ENCODE peak calls at places on chromosomes 5 and 9, in eight cellular contexts. One of them, this sample, is unnamed.
A peak's percentile ranks its signal among the peaks of the same experiment; 100 is the strongest.

GRCh38 chr5:125180222-125180621 is 433.8 kb upstream of the ZNF608 start:
- DNase-seq in transverse colon: no peak
- DNase-seq in A549: no peak
- DNase-seq in SK-N-SH: no peak
- DNase-seq in stomach: no peak
- DNase-seq in ovary: no peak
- DNase-seq in sigmoid colon: no peak
- DNase-seq in suprapubic skin: no peak
- DNase-seq in this sample: no peak

GRCh38 chr9:34999576-34999975 is 10.0 kb downstream of the DNAJB5 start:
- DNase-seq in sigmoid colon: no peak
- DNase-seq in ovary: no peak
- DNase-seq in transverse colon: no peak
- DNase-seq in stomach: no peak
- DNase-seq in suprapubic skin: no peak
- DNase-seq in SK-N-SH: no peak
- DNase-seq in A549: no peak
- DNase-seq in this sample: peak; percentile 78

GRCh38 chr5:122673343-122673742 is 101.5 kb upstream of the SNX2 start:
- DNase-seq in SK-N-SH: no peak
- DNase-seq in stomach: no peak
- DNase-seq in sigmoid colon: no peak
- DNase-seq in A549: no peak
- DNase-seq in transverse colon: no peak
- DNase-seq in suprapubic skin: no peak
- DNase-seq in ovary: peak; percentile 83
- DNase-seq in this sample: no peak

GRCh38 chr9:128702949-128703615 is 779 bp downstream of the PKN3 start:
- DNase-seq in A549: peak; percentile 60
- DNase-seq in transverse colon: no peak
- DNase-seq in suprapubic skin: peak; percentile 79
- DNase-seq in sigmoid colon: peak; percentile 71
- DNase-seq in ovary: peak; percentile 64
- DNase-seq in SK-N-SH: peak; percentile 79
- DNase-seq in stomach: no peak
- DNase-seq in this sample: no peak

GRCh38 chr9:128912270-128912853 is 8.4 kb upstream of the PHYHD1 start:
- DNase-seq in suprapubic skin: no peak
- DNase-seq in SK-N-SH: no peak
- DNase-seq in stomach: no peak
- DNase-seq in ovary: no peak
- DNase-seq in transverse colon: no peak
- DNase-seq in A549: peak; percentile 97
- DNase-seq in sigmoid colon: no peak
- DNase-seq in this sample: no peak

GRCh38 chr5:115816226-115817042 is at the start of gene CDO1:
- DNase-seq in suprapubic skin: peak; percentile 70
- DNase-seq in SK-N-SH: peak; percentile 85
- DNase-seq in sigmoid colon: peak; percentile 71
- DNase-seq in stomach: no peak
- DNase-seq in transverse colon: peak; percentile 8
- DNase-seq in A549: no peak
- DNase-seq in ovary: peak; percentile 77
- DNase-seq in this sample: no peak

GRCh38 chr9:90995516-90995915 is 193.9 kb downstream of the SYK start:
- DNase-seq in suprapubic skin: no peak
- DNase-seq in SK-N-SH: no peak
- DNase-seq in stomach: no peak
- DNase-seq in sigmoid colon: no peak
- DNase-seq in A549: no peak
- DNase-seq in transverse colon: no peak
- DNase-seq in ovary: no peak
- DNase-seq in this sample: no peak

GRCh38 chr5:113070901-113071300 is 94.3 kb downstream of the DCP2 start:
- DNase-seq in suprapubic skin: no peak
- DNase-seq in sigmoid colon: no peak
- DNase-seq in SK-N-SH: no peak
- DNase-seq in A549: no peak
- DNase-seq in stomach: no peak
- DNase-seq in transverse colon: no peak
- DNase-seq in ovary: no peak
- DNase-seq in this sample: no peak

GRCh38 chr5:55222819-55223124 is 4.3 kb downstream of the MCIDAS start:
- DNase-seq in stomach: no peak
- DNase-seq in A549: no peak
- DNase-seq in sigmoid colon: no peak
- DNase-seq in ovary: no peak
- DNase-seq in SK-N-SH: no peak
- DNase-seq in suprapubic skin: no peak
- DNase-seq in transverse colon: no peak
- DNase-seq in this sample: peak; percentile 10

GRCh38 chr9:98596486-98596885 is 112.2 kb downstream of the GABBR2 start:
- DNase-seq in stomach: no peak
- DNase-seq in transverse colon: no peak
- DNase-seq in A549: no peak
- DNase-seq in suprapubic skin: no peak
- DNase-seq in SK-N-SH: no peak
- DNase-seq in ovary: no peak
- DNase-seq in sigmoid colon: no peak
- DNase-seq in this sample: no peak

GRCh38 chr9:111966324-111966723 is 69.7 kb downstream of the UGCG start:
- DNase-seq in stomach: no peak
- DNase-seq in SK-N-SH: no peak
- DNase-seq in ovary: no peak
- DNase-seq in transverse colon: no peak
- DNase-seq in A549: no peak
- DNase-seq in suprapubic skin: no peak
- DNase-seq in sigmoid colon: no peak
- DNase-seq in this sample: no peak

GRCh38 chr9:127277099-127277498 is 12.5 kb downstream of the GARNL3 start:
- DNase-seq in stomach: no peak
- DNase-seq in SK-N-SH: no peak
- DNase-seq in sigmoid colon: no peak
- DNase-seq in ovary: no peak
- DNase-seq in suprapubic skin: no peak
- DNase-seq in A549: no peak
- DNase-seq in transverse colon: no peak
- DNase-seq in this sample: no peak

GRCh38 chr9:134231330-134231745 is 67.0 kb upstream of the RNU6ATAC start:
- DNase-seq in sigmoid colon: peak; percentile 85
- DNase-seq in stomach: no peak
- DNase-seq in SK-N-SH: no peak
- DNase-seq in transverse colon: peak; percentile 20
- DNase-seq in ovary: peak; percentile 77
- DNase-seq in suprapubic skin: no peak
- DNase-seq in A549: no peak
- DNase-seq in this sample: no peak

GRCh38 chr5:136162001-136162400 is 29.4 kb downstream of the SMAD5 start:
- DNase-seq in transverse colon: no peak
- DNase-seq in SK-N-SH: no peak
- DNase-seq in stomach: no peak
- DNase-seq in sigmoid colon: no peak
- DNase-seq in ovary: no peak
- DNase-seq in suprapubic skin: no peak
- DNase-seq in A549: no peak
- DNase-seq in this sample: no peak

GRCh38 chr9:116157436-116158138 is 4.0 kb downstream of the PAPPA start:
- DNase-seq in transverse colon: no peak
- DNase-seq in sigmoid colon: peak; percentile 58
- DNase-seq in A549: peak; percentile 65
- DNase-seq in stomach: no peak
- DNase-seq in ovary: peak; percentile 35
- DNase-seq in suprapubic skin: no peak
- DNase-seq in SK-N-SH: no peak
- DNase-seq in this sample: no peak

GRCh38 chr5:15009420-15009819 is 137.8 kb upstream of the ANKH start:
- DNase-seq in sigmoid colon: no peak
- DNase-seq in SK-N-SH: peak; percentile 25
- DNase-seq in ovary: no peak
- DNase-seq in suprapubic skin: no peak
- DNase-seq in A549: peak; percentile 60
- DNase-seq in stomach: no peak
- DNase-seq in transverse colon: no peak
- DNase-seq in this sample: no peak

GRCh38 chr5:172860520-172861443 is 26.7 kb downstream of the ERGIC1 start:
- DNase-seq in sigmoid colon: peak; percentile 97
- DNase-seq in A549: no peak
- DNase-seq in SK-N-SH: no peak
- DNase-seq in transverse colon: peak; percentile 62
- DNase-seq in ovary: peak; percentile 93
- DNase-seq in stomach: peak; percentile 91
- DNase-seq in suprapubic skin: peak; percentile 90
- DNase-seq in this sample: peak; percentile 98

GRCh38 chr5:159385529-159385928 is 55.2 kb upstream of the IL12B start:
- DNase-seq in transverse colon: no peak
- DNase-seq in sigmoid colon: no peak
- DNase-seq in SK-N-SH: no peak
- DNase-seq in stomach: no peak
- DNase-seq in suprapubic skin: no peak
- DNase-seq in ovary: no peak
- DNase-seq in A549: no peak
- DNase-seq in this sample: no peak
- H3K9me3 ChIP-seq in transverse colon: peaks cover 9% of the 10 kb centered on the region
- H3K9me3 ChIP-seq in sigmoid colon: no peaks in the 10 kb centered on the region
- H3K9me3 ChIP-seq in SK-N-SH: peaks cover 5% of the 10 kb centered on the region
- H3K9me3 ChIP-seq in stomach: peaks cover 37% of the 10 kb centered on the region
- H3K9me3 ChIP-seq in suprapubic skin: peaks cover 9% of the 10 kb centered on the region
- H3K9me3 ChIP-seq in ovary: no peaks in the 10 kb centered on the region
- H3K9me3 ChIP-seq in A549: peaks cover 37% of the 10 kb centered on the region
- H3K9me3 ChIP-seq in this sample: peaks cover 24% of the 10 kb centered on the region

DNA sequence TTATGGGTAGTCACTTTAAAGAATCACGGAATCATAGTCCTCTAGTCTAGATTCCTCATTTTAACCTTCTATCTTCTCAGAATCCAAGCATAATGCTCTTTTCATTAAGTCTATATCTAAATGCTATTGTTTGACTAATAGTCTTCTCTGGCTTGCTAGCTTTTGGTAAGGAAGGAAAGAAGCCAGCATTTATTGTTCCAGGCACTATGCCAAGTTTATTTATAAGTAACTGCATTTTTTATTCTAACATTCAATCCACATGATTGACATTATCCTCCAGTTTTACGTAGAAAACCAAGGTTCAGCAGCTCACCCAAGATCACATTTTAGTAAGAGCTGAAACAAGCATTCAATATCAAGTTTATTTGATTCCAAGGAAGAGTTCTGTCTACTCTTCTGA is 254.2 kb downstream of the SAXO1 start:
- DNase-seq in sigmoid colon: no peak
- DNase-seq in ovary: no peak
- DNase-seq in transverse colon: no peak
- DNase-seq in suprapubic skin: no peak
- DNase-seq in SK-N-SH: no peak
- DNase-seq in stomach: no peak
- DNase-seq in A549: no peak
- DNase-seq in this sample: no peak
- TF ChIP-seq EP300 in sigmoid colon: no peak
- TF ChIP-seq EP300 in ovary: no peak
- TF ChIP-seq EP300 in transverse colon: no peak
- TF ChIP-seq EP300 in suprapubic skin: no peak
- TF ChIP-seq EP300 in SK-N-SH: no peak
- TF ChIP-seq EP300 in stomach: no peak
- TF ChIP-seq EP300 in A549: no peak
- TF ChIP-seq EP300 in this sample: no peak

GRCh38 chr5:1208221-1208742 is 6.9 kb downstream of the SLC6A19 start:
- DNase-seq in suprapubic skin: no peak
- DNase-seq in SK-N-SH: no peak
- DNase-seq in stomach: no peak
- DNase-seq in sigmoid colon: no peak
- DNase-seq in A549: no peak
- DNase-seq in transverse colon: no peak
- DNase-seq in ovary: no peak
- DNase-seq in this sample: no peak

GRCh38 chr5:1204693-1205242 is 3.4 kb downstream of the SLC6A19 start:
- DNase-seq in A549: peak; percentile 28
- DNase-seq in transverse colon: no peak
- DNase-seq in suprapubic skin: no peak
- DNase-seq in ovary: peak; percentile 54
- DNase-seq in sigmoid colon: no peak
- DNase-seq in SK-N-SH: peak; percentile 76
- DNase-seq in stomach: no peak
- DNase-seq in this sample: no peak

GRCh38 chr5:1205255-1206180 is 4.1 kb downstream of the SLC6A19 start:
- DNase-seq in stomach: no peak
- DNase-seq in SK-N-SH: no peak
- DNase-seq in transverse colon: no peak
- DNase-seq in suprapubic skin: no peak
- DNase-seq in A549: no peak
- DNase-seq in ovary: no peak
- DNase-seq in sigmoid colon: no peak
- DNase-seq in this sample: no peak

GRCh38 chr5:1207555-1207954 is 6.2 kb downstream of the SLC6A19 start:
- DNase-seq in SK-N-SH: no peak
- DNase-seq in sigmoid colon: no peak
- DNase-seq in ovary: no peak
- DNase-seq in stomach: no peak
- DNase-seq in A549: no peak
- DNase-seq in transverse colon: no peak
- DNase-seq in suprapubic skin: no peak
- DNase-seq in this sample: no peak

DNA sequence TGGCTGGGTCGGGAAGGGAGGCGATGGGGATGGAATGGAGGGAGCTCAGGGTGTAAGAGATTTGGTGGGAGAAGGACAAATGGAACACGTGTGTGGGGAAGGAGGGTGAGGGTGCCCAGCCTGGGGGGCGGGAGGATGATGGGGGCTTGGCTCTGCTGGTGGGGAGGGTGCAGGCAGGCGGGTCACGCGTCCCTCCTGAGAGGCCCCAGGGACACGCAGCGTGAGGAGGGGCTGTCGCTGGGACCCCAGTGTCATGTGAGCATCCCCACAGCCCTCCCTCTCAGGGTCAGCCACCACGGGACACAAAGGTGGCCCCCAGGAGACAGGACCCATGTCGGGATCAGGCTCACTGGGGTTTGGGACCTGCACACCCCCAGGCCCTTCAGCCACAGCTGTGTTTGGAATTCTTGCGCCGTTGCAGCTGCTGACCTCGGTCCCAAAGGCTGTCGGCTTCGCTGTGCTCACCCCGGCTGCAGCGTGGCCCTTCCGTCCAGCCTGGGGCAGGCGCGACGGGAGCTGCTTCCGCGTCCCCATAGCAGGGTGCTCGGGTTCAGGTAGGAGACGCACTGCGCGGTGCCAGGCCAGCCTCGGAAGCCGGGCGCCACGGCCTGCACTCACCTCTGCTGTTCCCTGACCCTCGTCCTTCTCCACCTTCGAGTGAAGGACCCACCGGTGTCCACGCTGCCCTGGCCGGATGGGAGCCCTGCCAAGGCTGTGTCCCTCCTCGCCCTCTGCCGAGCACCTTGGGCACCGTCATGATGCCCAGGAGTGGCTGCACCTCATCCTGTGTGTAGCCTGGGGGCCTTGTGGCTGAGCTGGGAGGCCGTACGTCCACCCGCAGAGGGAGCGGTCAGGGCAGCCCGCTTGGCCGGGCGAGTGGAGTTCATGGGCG is 5.4 kb downstream of the SLC6A19 start:
- DNase-seq in A549: no peak
- DNase-seq in ovary: no peak
- DNase-seq in sigmoid colon: no peak
- DNase-seq in transverse colon: no peak
- DNase-seq in SK-N-SH: no peak
- DNase-seq in stomach: no peak
- DNase-seq in suprapubic skin: no peak
- DNase-seq in this sample: no peak
- TF ChIP-seq CTCF in A549: no peak
- TF ChIP-seq CTCF in ovary: no peak
- TF ChIP-seq CTCF in sigmoid colon: no peak
- TF ChIP-seq CTCF in transverse colon: no peak
- TF ChIP-seq CTCF in SK-N-SH: no peak
- TF ChIP-seq CTCF in stomach: no peak
- TF ChIP-seq CTCF in suprapubic skin: no peak
- TF ChIP-seq CTCF in this sample: no peak

GRCh38 chr9:5665059-5665458 is 36.2 kb downstream of the RIC1 start:
- DNase-seq in suprapubic skin: no peak
- DNase-seq in stomach: no peak
- DNase-seq in SK-N-SH: no peak
- DNase-seq in A549: no peak
- DNase-seq in sigmoid colon: no peak
- DNase-seq in transverse colon: no peak
- DNase-seq in ovary: no peak
- DNase-seq in this sample: no peak
- H3K9me3 ChIP-seq in suprapubic skin: peaks cover 6% of the 10 kb centered on the region
- H3K9me3 ChIP-seq in stomach: peaks cover 4% of the 10 kb centered on the region
- H3K9me3 ChIP-seq in SK-N-SH: peaks cover 11% of the 10 kb centered on the region
- H3K9me3 ChIP-seq in A549: peaks cover 14% of the 10 kb centered on the region
- H3K9me3 ChIP-seq in sigmoid colon: no peaks in the 10 kb centered on the region
- H3K9me3 ChIP-seq in transverse colon: no peaks in the 10 kb centered on the region
- H3K9me3 ChIP-seq in ovary: no peaks in the 10 kb centered on the region
- H3K9me3 ChIP-seq in this sample: no peaks in the 10 kb centered on the region